ENCODE peak calls at places on chromosomes 7 and 10, in ten cellular contexts. One of them, this sample, is unnamed.

GRCh38 chr7:80634505-80634904 is 3.9 kb upstream of the CD36 start:
- DNase-seq in brain microvascular endothelial cell: peak
- DNase-seq in activated CD4-positive, CD25-positive, alpha-beta regulatory T cell treated with anti-CD3 and anti-CD28 coated beads, Interleukin-2, amount 50 U/mL, for 72 hours: no peak
- DNase-seq in NCI-H774: no peak
- DNase-seq in stimulated activated CD4-positive, alpha-beta T cell treated with anti-CD3 and anti-CD28 coated beads, Interleukin-12 subunit alpha, Interleukin-12 subunit beta, amount 100 ng/mL, for 4 hours: no peak
- DNase-seq in H9: no peak
- DNase-seq in NAMALWA: no peak
- DNase-seq in skeletal muscle cell: peak
- DNase-seq in activated naive CD4-positive, alpha-beta T cell: no peak
- DNase-seq in tibial artery: no peak
- DNase-seq in this sample: no peak

GRCh38 chr10:120221873-120222485 is 235.0 kb upstream of the PLPP4 start:
- DNase-seq in brain microvascular endothelial cell: peak
- DNase-seq in activated CD4-positive, CD25-positive, alpha-beta regulatory T cell treated with anti-CD3 and anti-CD28 coated beads, Interleukin-2, amount 50 U/mL, for 72 hours: no peak
- DNase-seq in NCI-H774: no peak
- DNase-seq in stimulated activated CD4-positive, alpha-beta T cell treated with anti-CD3 and anti-CD28 coated beads, Interleukin-12 subunit alpha, Interleukin-12 subunit beta, amount 100 ng/mL, for 4 hours: no peak
- DNase-seq in H9: peak
- DNase-seq in NAMALWA: peak
- DNase-seq in skeletal muscle cell: peak
- DNase-seq in activated naive CD4-positive, alpha-beta T cell: no peak
- DNase-seq in tibial artery: no peak
- DNase-seq in this sample: peak

GRCh38 chr7:158432369-158433270 is 155.0 kb downstream of the PTPRN2 start:
- DNase-seq in brain microvascular endothelial cell: peak
- DNase-seq in activated CD4-positive, CD25-positive, alpha-beta regulatory T cell treated with anti-CD3 and anti-CD28 coated beads, Interleukin-2, amount 50 U/mL, for 72 hours: no peak
- DNase-seq in NCI-H774: peak
- DNase-seq in stimulated activated CD4-positive, alpha-beta T cell treated with anti-CD3 and anti-CD28 coated beads, Interleukin-12 subunit alpha, Interleukin-12 subunit beta, amount 100 ng/mL, for 4 hours: no peak
- DNase-seq in H9: no peak
- DNase-seq in NAMALWA: no peak
- DNase-seq in skeletal muscle cell: peak
- DNase-seq in activated naive CD4-positive, alpha-beta T cell: no peak
- DNase-seq in tibial artery: no peak
- DNase-seq in this sample: peak

GRCh38 chr7:107506683-107507339 is 37.0 kb downstream of the GPR22 start:
- DNase-seq in brain microvascular endothelial cell: no peak
- DNase-seq in activated CD4-positive, CD25-positive, alpha-beta regulatory T cell treated with anti-CD3 and anti-CD28 coated beads, Interleukin-2, amount 50 U/mL, for 72 hours: no peak
- DNase-seq in NCI-H774: peak
- DNase-seq in stimulated activated CD4-positive, alpha-beta T cell treated with anti-CD3 and anti-CD28 coated beads, Interleukin-12 subunit alpha, Interleukin-12 subunit beta, amount 100 ng/mL, for 4 hours: no peak
- DNase-seq in H9: no peak
- DNase-seq in NAMALWA: no peak
- DNase-seq in skeletal muscle cell: no peak
- DNase-seq in activated naive CD4-positive, alpha-beta T cell: no peak
- DNase-seq in tibial artery: peak
- DNase-seq in this sample: peak

GRCh38 chr7:124101173-124101768 is 68.4 kb upstream of the TMEM229A start:
- DNase-seq in brain microvascular endothelial cell: no peak
- DNase-seq in activated CD4-positive, CD25-positive, alpha-beta regulatory T cell treated with anti-CD3 and anti-CD28 coated beads, Interleukin-2, amount 50 U/mL, for 72 hours: no peak
- DNase-seq in NCI-H774: peak
- DNase-seq in stimulated activated CD4-positive, alpha-beta T cell treated with anti-CD3 and anti-CD28 coated beads, Interleukin-12 subunit alpha, Interleukin-12 subunit beta, amount 100 ng/mL, for 4 hours: no peak
- DNase-seq in H9: no peak
- DNase-seq in NAMALWA: peak
- DNase-seq in skeletal muscle cell: no peak
- DNase-seq in activated naive CD4-positive, alpha-beta T cell: no peak
- DNase-seq in tibial artery: no peak
- DNase-seq in this sample: peak

GRCh38 chr10:53606951-53607350 is 834.4 kb upstream of the MBL2 start:
- DNase-seq in brain microvascular endothelial cell: no peak
- DNase-seq in activated CD4-positive, CD25-positive, alpha-beta regulatory T cell treated with anti-CD3 and anti-CD28 coated beads, Interleukin-2, amount 50 U/mL, for 72 hours: no peak
- DNase-seq in NCI-H774: no peak
- DNase-seq in stimulated activated CD4-positive, alpha-beta T cell treated with anti-CD3 and anti-CD28 coated beads, Interleukin-12 subunit alpha, Interleukin-12 subunit beta, amount 100 ng/mL, for 4 hours: no peak
- DNase-seq in H9: no peak
- DNase-seq in NAMALWA: no peak
- DNase-seq in skeletal muscle cell: no peak
- DNase-seq in activated naive CD4-positive, alpha-beta T cell: no peak
- DNase-seq in tibial artery: no peak
- DNase-seq in this sample: no peak

GRCh38 chr10:101601541-101601940 is 13.4 kb downstream of the DPCD start:
- DNase-seq in brain microvascular endothelial cell: no peak
- DNase-seq in activated CD4-positive, CD25-positive, alpha-beta regulatory T cell treated with anti-CD3 and anti-CD28 coated beads, Interleukin-2, amount 50 U/mL, for 72 hours: no peak
- DNase-seq in NCI-H774: no peak
- DNase-seq in stimulated activated CD4-positive, alpha-beta T cell treated with anti-CD3 and anti-CD28 coated beads, Interleukin-12 subunit alpha, Interleukin-12 subunit beta, amount 100 ng/mL, for 4 hours: no peak
- DNase-seq in H9: no peak
- DNase-seq in NAMALWA: no peak
- DNase-seq in skeletal muscle cell: no peak
- DNase-seq in activated naive CD4-positive, alpha-beta T cell: no peak
- DNase-seq in tibial artery: no peak
- DNase-seq in this sample: no peak

GRCh38 chr10:3292601-3293000 is 120.0 kb upstream of the PITRM1 start:
- DNase-seq in brain microvascular endothelial cell: peak
- DNase-seq in activated CD4-positive, CD25-positive, alpha-beta regulatory T cell treated with anti-CD3 and anti-CD28 coated beads, Interleukin-2, amount 50 U/mL, for 72 hours: no peak
- DNase-seq in NCI-H774: no peak
- DNase-seq in stimulated activated CD4-positive, alpha-beta T cell treated with anti-CD3 and anti-CD28 coated beads, Interleukin-12 subunit alpha, Interleukin-12 subunit beta, amount 100 ng/mL, for 4 hours: no peak
- DNase-seq in H9: no peak
- DNase-seq in NAMALWA: no peak
- DNase-seq in skeletal muscle cell: peak
- DNase-seq in activated naive CD4-positive, alpha-beta T cell: no peak
- DNase-seq in tibial artery: no peak
- DNase-seq in this sample: no peak

GRCh38 chr7:31899356-31899927 is 170.8 kb downstream of the PDE1C start:
- DNase-seq in brain microvascular endothelial cell: no peak
- DNase-seq in activated CD4-positive, CD25-positive, alpha-beta regulatory T cell treated with anti-CD3 and anti-CD28 coated beads, Interleukin-2, amount 50 U/mL, for 72 hours: no peak
- DNase-seq in NCI-H774: no peak
- DNase-seq in stimulated activated CD4-positive, alpha-beta T cell treated with anti-CD3 and anti-CD28 coated beads, Interleukin-12 subunit alpha, Interleukin-12 subunit beta, amount 100 ng/mL, for 4 hours: no peak
- DNase-seq in H9: no peak
- DNase-seq in NAMALWA: no peak
- DNase-seq in skeletal muscle cell: no peak
- DNase-seq in activated naive CD4-positive, alpha-beta T cell: no peak
- DNase-seq in tibial artery: no peak
- DNase-seq in this sample: no peak

GRCh38 chr7:149856-150636 is 42.3 kb upstream of the FAM20C start:
- DNase-seq in brain microvascular endothelial cell: no peak
- DNase-seq in activated CD4-positive, CD25-positive, alpha-beta regulatory T cell treated with anti-CD3 and anti-CD28 coated beads, Interleukin-2, amount 50 U/mL, for 72 hours: peak
- DNase-seq in NCI-H774: peak
- DNase-seq in stimulated activated CD4-positive, alpha-beta T cell treated with anti-CD3 and anti-CD28 coated beads, Interleukin-12 subunit alpha, Interleukin-12 subunit beta, amount 100 ng/mL, for 4 hours: peak
- DNase-seq in H9: peak
- DNase-seq in NAMALWA: no peak
- DNase-seq in skeletal muscle cell: no peak
- DNase-seq in activated naive CD4-positive, alpha-beta T cell: peak
- DNase-seq in tibial artery: peak
- DNase-seq in this sample: no peak

GRCh38 chr7:100914208-100914878 is 18.7 kb upstream of the ACHE start:
- DNase-seq in brain microvascular endothelial cell: no peak
- DNase-seq in activated CD4-positive, CD25-positive, alpha-beta regulatory T cell treated with anti-CD3 and anti-CD28 coated beads, Interleukin-2, amount 50 U/mL, for 72 hours: no peak
- DNase-seq in NCI-H774: no peak
- DNase-seq in stimulated activated CD4-positive, alpha-beta T cell treated with anti-CD3 and anti-CD28 coated beads, Interleukin-12 subunit alpha, Interleukin-12 subunit beta, amount 100 ng/mL, for 4 hours: no peak
- DNase-seq in H9: no peak
- DNase-seq in NAMALWA: no peak
- DNase-seq in skeletal muscle cell: no peak
- DNase-seq in activated naive CD4-positive, alpha-beta T cell: no peak
- DNase-seq in tibial artery: no peak
- DNase-seq in this sample: no peak

GRCh38 chr7:70142247-70142932 is 544.1 kb downstream of the AUTS2 start:
- DNase-seq in brain microvascular endothelial cell: no peak
- DNase-seq in activated CD4-positive, CD25-positive, alpha-beta regulatory T cell treated with anti-CD3 and anti-CD28 coated beads, Interleukin-2, amount 50 U/mL, for 72 hours: no peak
- DNase-seq in NCI-H774: no peak
- DNase-seq in stimulated activated CD4-positive, alpha-beta T cell treated with anti-CD3 and anti-CD28 coated beads, Interleukin-12 subunit alpha, Interleukin-12 subunit beta, amount 100 ng/mL, for 4 hours: no peak
- DNase-seq in H9: no peak
- DNase-seq in NAMALWA: no peak
- DNase-seq in skeletal muscle cell: no peak
- DNase-seq in activated naive CD4-positive, alpha-beta T cell: no peak
- DNase-seq in tibial artery: no peak
- DNase-seq in this sample: no peak

GRCh38 chr10:121994429-121994881 is 5.5 kb downstream of the TACC2 start:
- DNase-seq in brain microvascular endothelial cell: no peak
- DNase-seq in activated CD4-positive, CD25-positive, alpha-beta regulatory T cell treated with anti-CD3 and anti-CD28 coated beads, Interleukin-2, amount 50 U/mL, for 72 hours: no peak
- DNase-seq in NCI-H774: no peak
- DNase-seq in stimulated activated CD4-positive, alpha-beta T cell treated with anti-CD3 and anti-CD28 coated beads, Interleukin-12 subunit alpha, Interleukin-12 subunit beta, amount 100 ng/mL, for 4 hours: no peak
- DNase-seq in H9: no peak
- DNase-seq in NAMALWA: no peak
- DNase-seq in skeletal muscle cell: no peak
- DNase-seq in activated naive CD4-positive, alpha-beta T cell: no peak
- DNase-seq in tibial artery: peak
- DNase-seq in this sample: no peak

GRCh38 chr7:128387663-128388485 is 21.9 kb downstream of the IMPDH1 start:
- DNase-seq in brain microvascular endothelial cell: peak
- DNase-seq in activated CD4-positive, CD25-positive, alpha-beta regulatory T cell treated with anti-CD3 and anti-CD28 coated beads, Interleukin-2, amount 50 U/mL, for 72 hours: peak
- DNase-seq in NCI-H774: peak
- DNase-seq in stimulated activated CD4-positive, alpha-beta T cell treated with anti-CD3 and anti-CD28 coated beads, Interleukin-12 subunit alpha, Interleukin-12 subunit beta, amount 100 ng/mL, for 4 hours: peak
- DNase-seq in H9: peak
- DNase-seq in NAMALWA: peak
- DNase-seq in skeletal muscle cell: peak
- DNase-seq in activated naive CD4-positive, alpha-beta T cell: peak
- DNase-seq in tibial artery: peak
- DNase-seq in this sample: peak

GRCh38 chr7:37150856-37151255 is 297.8 kb downstream of the ELMO1 start:
- DNase-seq in brain microvascular endothelial cell: no peak
- DNase-seq in activated CD4-positive, CD25-positive, alpha-beta regulatory T cell treated with anti-CD3 and anti-CD28 coated beads, Interleukin-2, amount 50 U/mL, for 72 hours: no peak
- DNase-seq in NCI-H774: no peak
- DNase-seq in stimulated activated CD4-positive, alpha-beta T cell treated with anti-CD3 and anti-CD28 coated beads, Interleukin-12 subunit alpha, Interleukin-12 subunit beta, amount 100 ng/mL, for 4 hours: no peak
- DNase-seq in H9: no peak
- DNase-seq in NAMALWA: no peak
- DNase-seq in skeletal muscle cell: no peak
- DNase-seq in activated naive CD4-positive, alpha-beta T cell: no peak
- DNase-seq in tibial artery: no peak
- DNase-seq in this sample: no peak

GRCh38 chr10:119652361-119652760 is 1.2 kb downstream of the BAG3 start:
- DNase-seq in brain microvascular endothelial cell: no peak
- DNase-seq in activated CD4-positive, CD25-positive, alpha-beta regulatory T cell treated with anti-CD3 and anti-CD28 coated beads, Interleukin-2, amount 50 U/mL, for 72 hours: no peak
- DNase-seq in NCI-H774: no peak
- DNase-seq in stimulated activated CD4-positive, alpha-beta T cell treated with anti-CD3 and anti-CD28 coated beads, Interleukin-12 subunit alpha, Interleukin-12 subunit beta, amount 100 ng/mL, for 4 hours: no peak
- DNase-seq in H9: no peak
- DNase-seq in NAMALWA: peak
- DNase-seq in skeletal muscle cell: peak
- DNase-seq in activated naive CD4-positive, alpha-beta T cell: no peak
- DNase-seq in tibial artery: no peak
- DNase-seq in this sample: peak

GRCh38 chr10:102669206-102670064 is 25.2 kb downstream of the TRIM8 start:
- DNase-seq in brain microvascular endothelial cell: no peak
- DNase-seq in activated CD4-positive, CD25-positive, alpha-beta regulatory T cell treated with anti-CD3 and anti-CD28 coated beads, Interleukin-2, amount 50 U/mL, for 72 hours: no peak
- DNase-seq in NCI-H774: no peak
- DNase-seq in stimulated activated CD4-positive, alpha-beta T cell treated with anti-CD3 and anti-CD28 coated beads, Interleukin-12 subunit alpha, Interleukin-12 subunit beta, amount 100 ng/mL, for 4 hours: no peak
- DNase-seq in H9: peak
- DNase-seq in NAMALWA: peak
- DNase-seq in skeletal muscle cell: no peak
- DNase-seq in activated naive CD4-positive, alpha-beta T cell: no peak
- DNase-seq in tibial artery: no peak
- DNase-seq in this sample: no peak

GRCh38 chr7:33108591-33108930 is 643 bp downstream of the RP9 start:
- DNase-seq in brain microvascular endothelial cell: no peak
- DNase-seq in activated CD4-positive, CD25-positive, alpha-beta regulatory T cell treated with anti-CD3 and anti-CD28 coated beads, Interleukin-2, amount 50 U/mL, for 72 hours: no peak
- DNase-seq in NCI-H774: no peak
- DNase-seq in stimulated activated CD4-positive, alpha-beta T cell treated with anti-CD3 and anti-CD28 coated beads, Interleukin-12 subunit alpha, Interleukin-12 subunit beta, amount 100 ng/mL, for 4 hours: no peak
- DNase-seq in H9: no peak
- DNase-seq in NAMALWA: peak
- DNase-seq in skeletal muscle cell: no peak
- DNase-seq in activated naive CD4-positive, alpha-beta T cell: no peak
- DNase-seq in tibial artery: no peak
- DNase-seq in this sample: no peak

GRCh38 chr10:98269435-98269912 is 1.5 kb upstream of the LOXL4 start:
- DNase-seq in brain microvascular endothelial cell: peak
- DNase-seq in activated CD4-positive, CD25-positive, alpha-beta regulatory T cell treated with anti-CD3 and anti-CD28 coated beads, Interleukin-2, amount 50 U/mL, for 72 hours: no peak
- DNase-seq in NCI-H774: no peak
- DNase-seq in stimulated activated CD4-positive, alpha-beta T cell treated with anti-CD3 and anti-CD28 coated beads, Interleukin-12 subunit alpha, Interleukin-12 subunit beta, amount 100 ng/mL, for 4 hours: no peak
- DNase-seq in H9: peak
- DNase-seq in NAMALWA: no peak
- DNase-seq in skeletal muscle cell: peak
- DNase-seq in activated naive CD4-positive, alpha-beta T cell: no peak
- DNase-seq in tibial artery: peak
- DNase-seq in this sample: no peak

GRCh38 chr10:53403688-53404087 is 631.1 kb upstream of the MBL2 start:
- DNase-seq in brain microvascular endothelial cell: peak
- DNase-seq in activated CD4-positive, CD25-positive, alpha-beta regulatory T cell treated with anti-CD3 and anti-CD28 coated beads, Interleukin-2, amount 50 U/mL, for 72 hours: no peak
- DNase-seq in NCI-H774: peak
- DNase-seq in stimulated activated CD4-positive, alpha-beta T cell treated with anti-CD3 and anti-CD28 coated beads, Interleukin-12 subunit alpha, Interleukin-12 subunit beta, amount 100 ng/mL, for 4 hours: no peak
- DNase-seq in H9: no peak
- DNase-seq in NAMALWA: no peak
- DNase-seq in skeletal muscle cell: no peak
- DNase-seq in activated naive CD4-positive, alpha-beta T cell: no peak
- DNase-seq in tibial artery: peak
- DNase-seq in this sample: peak

GRCh38 chr7:102286237-102287081 is at the start of gene SH2B2:
- DNase-seq in brain microvascular endothelial cell: peak
- DNase-seq in activated CD4-positive, CD25-positive, alpha-beta regulatory T cell treated with anti-CD3 and anti-CD28 coated beads, Interleukin-2, amount 50 U/mL, for 72 hours: peak
- DNase-seq in NCI-H774: peak
- DNase-seq in stimulated activated CD4-positive, alpha-beta T cell treated with anti-CD3 and anti-CD28 coated beads, Interleukin-12 subunit alpha, Interleukin-12 subunit beta, amount 100 ng/mL, for 4 hours: peak
- DNase-seq in H9: peak
- DNase-seq in NAMALWA: peak
- DNase-seq in skeletal muscle cell: peak
- DNase-seq in activated naive CD4-positive, alpha-beta T cell: peak
- DNase-seq in tibial artery: peak
- DNase-seq in this sample: peak

GRCh38 chr7:1977059-1977875 is 255.5 kb downstream of the MAD1L1 start:
- DNase-seq in brain microvascular endothelial cell: no peak
- DNase-seq in activated CD4-positive, CD25-positive, alpha-beta regulatory T cell treated with anti-CD3 and anti-CD28 coated beads, Interleukin-2, amount 50 U/mL, for 72 hours: no peak
- DNase-seq in NCI-H774: no peak
- DNase-seq in stimulated activated CD4-positive, alpha-beta T cell treated with anti-CD3 and anti-CD28 coated beads, Interleukin-12 subunit alpha, Interleukin-12 subunit beta, amount 100 ng/mL, for 4 hours: no peak
- DNase-seq in H9: no peak
- DNase-seq in NAMALWA: no peak
- DNase-seq in skeletal muscle cell: no peak
- DNase-seq in activated naive CD4-positive, alpha-beta T cell: no peak
- DNase-seq in tibial artery: no peak
- DNase-seq in this sample: no peak

GRCh38 chr10:100569687-100570517 is 34.2 kb downstream of the HIF1AN start:
- DNase-seq in brain microvascular endothelial cell: no peak
- DNase-seq in activated CD4-positive, CD25-positive, alpha-beta regulatory T cell treated with anti-CD3 and anti-CD28 coated beads, Interleukin-2, amount 50 U/mL, for 72 hours: no peak
- DNase-seq in NCI-H774: peak
- DNase-seq in stimulated activated CD4-positive, alpha-beta T cell treated with anti-CD3 and anti-CD28 coated beads, Interleukin-12 subunit alpha, Interleukin-12 subunit beta, amount 100 ng/mL, for 4 hours: no peak
- DNase-seq in H9: peak
- DNase-seq in NAMALWA: no peak
- DNase-seq in skeletal muscle cell: no peak
- DNase-seq in activated naive CD4-positive, alpha-beta T cell: no peak
- DNase-seq in tibial artery: no peak
- DNase-seq in this sample: peak

GRCh38 chr7:74104702-74105101 is 21.1 kb downstream of the LIMK1 start:
- DNase-seq in brain microvascular endothelial cell: peak
- DNase-seq in activated CD4-positive, CD25-positive, alpha-beta regulatory T cell treated with anti-CD3 and anti-CD28 coated beads, Interleukin-2, amount 50 U/mL, for 72 hours: no peak
- DNase-seq in NCI-H774: no peak
- DNase-seq in stimulated activated CD4-positive, alpha-beta T cell treated with anti-CD3 and anti-CD28 coated beads, Interleukin-12 subunit alpha, Interleukin-12 subunit beta, amount 100 ng/mL, for 4 hours: no peak
- DNase-seq in H9: no peak
- DNase-seq in NAMALWA: no peak
- DNase-seq in skeletal muscle cell: no peak
- DNase-seq in activated naive CD4-positive, alpha-beta T cell: no peak
- DNase-seq in tibial artery: no peak
- DNase-seq in this sample: no peak

GRCh38 chr7:85001493-85002345 is 185.1 kb downstream of the SEMA3D start:
- DNase-seq in brain microvascular endothelial cell: no peak
- DNase-seq in activated CD4-positive, CD25-positive, alpha-beta regulatory T cell treated with anti-CD3 and anti-CD28 coated beads, Interleukin-2, amount 50 U/mL, for 72 hours: no peak
- DNase-seq in NCI-H774: no peak
- DNase-seq in stimulated activated CD4-positive, alpha-beta T cell treated with anti-CD3 and anti-CD28 coated beads, Interleukin-12 subunit alpha, Interleukin-12 subunit beta, amount 100 ng/mL, for 4 hours: no peak
- DNase-seq in H9: no peak
- DNase-seq in NAMALWA: no peak
- DNase-seq in skeletal muscle cell: no peak
- DNase-seq in activated naive CD4-positive, alpha-beta T cell: no peak
- DNase-seq in tibial artery: no peak
- DNase-seq in this sample: no peak

GRCh38 chr7:138872576-138872975 is 74.6 kb upstream of the ATP6V0A4 start:
- DNase-seq in brain microvascular endothelial cell: no peak
- DNase-seq in activated CD4-positive, CD25-positive, alpha-beta regulatory T cell treated with anti-CD3 and anti-CD28 coated beads, Interleukin-2, amount 50 U/mL, for 72 hours: no peak
- DNase-seq in NCI-H774: no peak
- DNase-seq in stimulated activated CD4-positive, alpha-beta T cell treated with anti-CD3 and anti-CD28 coated beads, Interleukin-12 subunit alpha, Interleukin-12 subunit beta, amount 100 ng/mL, for 4 hours: no peak
- DNase-seq in H9: no peak
- DNase-seq in NAMALWA: no peak
- DNase-seq in skeletal muscle cell: no peak
- DNase-seq in activated naive CD4-positive, alpha-beta T cell: no peak
- DNase-seq in tibial artery: no peak
- DNase-seq in this sample: no peak

GRCh38 chr10:110207805-110208613 is 604 bp downstream of the MXI1 start:
- DNase-seq in brain microvascular endothelial cell: no peak
- DNase-seq in activated CD4-positive, CD25-positive, alpha-beta regulatory T cell treated with anti-CD3 and anti-CD28 coated beads, Interleukin-2, amount 50 U/mL, for 72 hours: peak
- DNase-seq in NCI-H774: no peak
- DNase-seq in stimulated activated CD4-positive, alpha-beta T cell treated with anti-CD3 and anti-CD28 coated beads, Interleukin-12 subunit alpha, Interleukin-12 subunit beta, amount 100 ng/mL, for 4 hours: peak
- DNase-seq in H9: peak
- DNase-seq in NAMALWA: peak
- DNase-seq in skeletal muscle cell: no peak
- DNase-seq in activated naive CD4-positive, alpha-beta T cell: peak
- DNase-seq in tibial artery: peak
- DNase-seq in this sample: peak

GRCh38 chr10:24118246-24118645 is 90.7 kb upstream of the KIAA1217 start:
- DNase-seq in brain microvascular endothelial cell: peak
- DNase-seq in activated CD4-positive, CD25-positive, alpha-beta regulatory T cell treated with anti-CD3 and anti-CD28 coated beads, Interleukin-2, amount 50 U/mL, for 72 hours: no peak
- DNase-seq in NCI-H774: no peak
- DNase-seq in stimulated activated CD4-positive, alpha-beta T cell treated with anti-CD3 and anti-CD28 coated beads, Interleukin-12 subunit alpha, Interleukin-12 subunit beta, amount 100 ng/mL, for 4 hours: no peak
- DNase-seq in H9: no peak
- DNase-seq in NAMALWA: no peak
- DNase-seq in skeletal muscle cell: no peak
- DNase-seq in activated naive CD4-positive, alpha-beta T cell: no peak
- DNase-seq in tibial artery: no peak
- DNase-seq in this sample: peak

This sample was measured in RPMI8226.